ENCODE peak calls at places on chromosomes 4 and X, in ten cellular contexts. One of them, this sample, is unnamed.
A peak's percentile ranks its signal among the peaks of the same experiment; 100 is the strongest.

GRCh38 chr4:5232549-5232948 is 181.3 kb downstream of the STK32B start:
- DNase-seq in upper lobe of right lung: no peak
- DNase-seq in mucosa of descending colon: no peak
- DNase-seq in lower lobe of right lung: no peak
- DNase-seq in CD8-positive, alpha-beta T cell: no peak
- DNase-seq in GM12878: no peak
- DNase-seq in dorsolateral prefrontal cortex: no peak
- DNase-seq in endodermal cell: no peak
- DNase-seq in HL-60: no peak
- DNase-seq in vagina: no peak
- DNase-seq in this sample: no peak

GRCh38 chrX:101462892-101463291 is 22.4 kb upstream of the ARMCX4 start:
- DNase-seq in upper lobe of right lung: no peak
- DNase-seq in mucosa of descending colon: no peak
- DNase-seq in lower lobe of right lung: no peak
- DNase-seq in CD8-positive, alpha-beta T cell: no peak
- DNase-seq in GM12878: no peak
- DNase-seq in dorsolateral prefrontal cortex: no peak
- DNase-seq in endodermal cell: no peak
- DNase-seq in HL-60: peak; percentile 5
- DNase-seq in vagina: no peak
- DNase-seq in this sample: no peak

GRCh38 chr4:54229631-54230478 is 762 bp downstream of the PDGFRA start:
- DNase-seq in upper lobe of right lung: no peak
- DNase-seq in mucosa of descending colon: peak; percentile 40
- DNase-seq in lower lobe of right lung: peak; percentile 46
- DNase-seq in CD8-positive, alpha-beta T cell: no peak
- DNase-seq in GM12878: no peak
- DNase-seq in dorsolateral prefrontal cortex: no peak
- DNase-seq in endodermal cell: peak; percentile 81
- DNase-seq in HL-60: no peak
- DNase-seq in vagina: peak; percentile 79
- DNase-seq in this sample: no peak

GRCh38 chr4:57966987-57967760 is 857.0 kb upstream of the IGFBP7 start:
- DNase-seq in upper lobe of right lung: no peak
- DNase-seq in mucosa of descending colon: peak; percentile 31
- DNase-seq in lower lobe of right lung: no peak
- DNase-seq in CD8-positive, alpha-beta T cell: no peak
- DNase-seq in GM12878: no peak
- DNase-seq in dorsolateral prefrontal cortex: no peak
- DNase-seq in endodermal cell: no peak
- DNase-seq in HL-60: no peak
- DNase-seq in vagina: no peak
- DNase-seq in this sample: no peak

GRCh38 chr4:138235419-138235952 is 6.7 kb downstream of the SLC7A11 start:
- DNase-seq in upper lobe of right lung: no peak
- DNase-seq in mucosa of descending colon: no peak
- DNase-seq in lower lobe of right lung: no peak
- DNase-seq in CD8-positive, alpha-beta T cell: no peak
- DNase-seq in GM12878: no peak
- DNase-seq in dorsolateral prefrontal cortex: no peak
- DNase-seq in endodermal cell: no peak
- DNase-seq in HL-60: no peak
- DNase-seq in vagina: no peak
- DNase-seq in this sample: peak; percentile 53

GRCh38 chr4:185117300-185117934 is 25.6 kb upstream of the SLC25A4 start:
- DNase-seq in upper lobe of right lung: no peak
- DNase-seq in mucosa of descending colon: no peak
- DNase-seq in lower lobe of right lung: no peak
- DNase-seq in CD8-positive, alpha-beta T cell: no peak
- DNase-seq in GM12878: no peak
- DNase-seq in dorsolateral prefrontal cortex: no peak
- DNase-seq in endodermal cell: peak; percentile 59
- DNase-seq in HL-60: no peak
- DNase-seq in vagina: no peak
- DNase-seq in this sample: no peak

GRCh38 chr4:107035711-107036601 is at the start of gene DKK2:
- DNase-seq in upper lobe of right lung: peak; percentile 60
- DNase-seq in mucosa of descending colon: peak; percentile 41
- DNase-seq in lower lobe of right lung: peak; percentile 46
- DNase-seq in CD8-positive, alpha-beta T cell: no peak
- DNase-seq in GM12878: no peak
- DNase-seq in dorsolateral prefrontal cortex: peak; percentile 34
- DNase-seq in endodermal cell: peak; percentile 67
- DNase-seq in HL-60: peak; percentile 50
- DNase-seq in vagina: no peak
- DNase-seq in this sample: no peak

GRCh38 chr4:189502841-189503240 is 437.8 kb upstream of the FRG1 start:
- DNase-seq in upper lobe of right lung: no peak
- DNase-seq in mucosa of descending colon: no peak
- DNase-seq in lower lobe of right lung: no peak
- DNase-seq in CD8-positive, alpha-beta T cell: no peak
- DNase-seq in GM12878: no peak
- DNase-seq in dorsolateral prefrontal cortex: no peak
- DNase-seq in endodermal cell: no peak
- DNase-seq in HL-60: no peak
- DNase-seq in vagina: no peak
- DNase-seq in this sample: no peak

GRCh38 chr4:157713342-157713741 is 459.5 kb downstream of the GASK1B start:
- DNase-seq in upper lobe of right lung: no peak
- DNase-seq in mucosa of descending colon: no peak
- DNase-seq in lower lobe of right lung: no peak
- DNase-seq in CD8-positive, alpha-beta T cell: no peak
- DNase-seq in GM12878: no peak
- DNase-seq in dorsolateral prefrontal cortex: no peak
- DNase-seq in endodermal cell: no peak
- DNase-seq in HL-60: no peak
- DNase-seq in vagina: no peak
- DNase-seq in this sample: no peak

GRCh38 chr4:177052211-177052725 is 257.4 kb upstream of the NEIL3 start:
- DNase-seq in upper lobe of right lung: no peak
- DNase-seq in mucosa of descending colon: no peak
- DNase-seq in lower lobe of right lung: no peak
- DNase-seq in CD8-positive, alpha-beta T cell: no peak
- DNase-seq in GM12878: no peak
- DNase-seq in dorsolateral prefrontal cortex: no peak
- DNase-seq in endodermal cell: no peak
- DNase-seq in HL-60: no peak
- DNase-seq in vagina: no peak
- DNase-seq in this sample: no peak

GRCh38 chr4:2258091-2259035 is 3.5 kb downstream of the MXD4 start:
- DNase-seq in upper lobe of right lung: peak; percentile 59
- DNase-seq in mucosa of descending colon: peak; percentile 52
- DNase-seq in lower lobe of right lung: peak; percentile 43
- DNase-seq in CD8-positive, alpha-beta T cell: peak; percentile 0
- DNase-seq in GM12878: no peak
- DNase-seq in dorsolateral prefrontal cortex: no peak
- DNase-seq in endodermal cell: peak; percentile 39
- DNase-seq in HL-60: no peak
- DNase-seq in vagina: peak; percentile 86
- DNase-seq in this sample: no peak

GRCh38 chrX:30005821-30006220 is 209.5 kb upstream of the MAGEB2 start:
- DNase-seq in upper lobe of right lung: no peak
- DNase-seq in mucosa of descending colon: no peak
- DNase-seq in lower lobe of right lung: no peak
- DNase-seq in CD8-positive, alpha-beta T cell: no peak
- DNase-seq in GM12878: no peak
- DNase-seq in dorsolateral prefrontal cortex: no peak
- DNase-seq in endodermal cell: no peak
- DNase-seq in HL-60: no peak
- DNase-seq in vagina: no peak
- DNase-seq in this sample: no peak

GRCh38 chr4:127916512-127916911 is 35.8 kb downstream of the PLK4 start:
- DNase-seq in upper lobe of right lung: no peak
- DNase-seq in mucosa of descending colon: no peak
- DNase-seq in lower lobe of right lung: no peak
- DNase-seq in CD8-positive, alpha-beta T cell: no peak
- DNase-seq in GM12878: no peak
- DNase-seq in dorsolateral prefrontal cortex: no peak
- DNase-seq in endodermal cell: no peak
- DNase-seq in HL-60: no peak
- DNase-seq in vagina: no peak
- DNase-seq in this sample: no peak

GRCh38 chrX:40157228-40158035 is 59.7 kb upstream of the BCOR start:
- DNase-seq in upper lobe of right lung: no peak
- DNase-seq in mucosa of descending colon: no peak
- DNase-seq in lower lobe of right lung: no peak
- DNase-seq in CD8-positive, alpha-beta T cell: no peak
- DNase-seq in GM12878: no peak
- DNase-seq in dorsolateral prefrontal cortex: no peak
- DNase-seq in endodermal cell: peak; percentile 82
- DNase-seq in HL-60: no peak
- DNase-seq in vagina: no peak
- DNase-seq in this sample: no peak

GRCh38 chrX:15158736-15159406 is 111.0 kb downstream of the ASB9 start:
- DNase-seq in upper lobe of right lung: no peak
- DNase-seq in mucosa of descending colon: no peak
- DNase-seq in lower lobe of right lung: no peak
- DNase-seq in CD8-positive, alpha-beta T cell: no peak
- DNase-seq in GM12878: peak; percentile 33
- DNase-seq in dorsolateral prefrontal cortex: no peak
- DNase-seq in endodermal cell: no peak
- DNase-seq in HL-60: no peak
- DNase-seq in vagina: no peak
- DNase-seq in this sample: no peak

DNA sequence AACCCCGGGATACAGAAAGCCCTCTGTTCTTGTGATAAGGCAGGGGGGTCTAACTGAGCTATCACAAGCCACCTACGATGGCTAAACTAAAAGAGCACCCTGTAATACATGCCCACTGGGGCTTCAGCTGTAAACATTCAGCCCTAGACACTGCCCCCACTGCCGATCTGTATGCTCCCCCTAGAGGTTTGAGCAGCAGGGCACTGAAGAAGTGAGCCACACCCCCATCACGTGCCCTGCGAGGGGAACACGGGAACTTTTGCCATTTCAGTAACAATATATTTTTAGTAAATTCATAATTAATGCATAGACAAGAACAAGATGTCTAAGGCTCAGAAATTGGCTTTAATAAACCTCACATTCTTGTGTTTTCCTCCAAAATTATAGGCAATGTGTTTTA is 235.2 kb upstream of the SFRP2 start:
- DNase-seq in upper lobe of right lung: no peak
- DNase-seq in mucosa of descending colon: no peak
- DNase-seq in lower lobe of right lung: no peak
- DNase-seq in CD8-positive, alpha-beta T cell: no peak
- DNase-seq in GM12878: no peak
- DNase-seq in dorsolateral prefrontal cortex: no peak
- DNase-seq in endodermal cell: peak; percentile 63
- DNase-seq in HL-60: no peak
- DNase-seq in vagina: no peak
- DNase-seq in this sample: no peak
- TF ChIP-seq CTCF in upper lobe of right lung: no peak
- TF ChIP-seq CTCF in mucosa of descending colon: no peak
- TF ChIP-seq CTCF in lower lobe of right lung: no peak
- TF ChIP-seq CTCF in CD8-positive, alpha-beta T cell: no peak
- TF ChIP-seq CTCF in GM12878: no peak
- TF ChIP-seq CTCF in dorsolateral prefrontal cortex: no peak
- TF ChIP-seq CTCF in endodermal cell: peak; percentile 69
- TF ChIP-seq CTCF in HL-60: no peak
- TF ChIP-seq CTCF in vagina: peak; percentile 14
- TF ChIP-seq CTCF in this sample: peak; percentile 26

GRCh38 chr4:26860922-26861433 is 337 bp downstream of the STIM2 start:
- DNase-seq in upper lobe of right lung: peak; percentile 83
- DNase-seq in mucosa of descending colon: peak; percentile 79
- DNase-seq in lower lobe of right lung: peak; percentile 78
- DNase-seq in CD8-positive, alpha-beta T cell: peak; percentile 24
- DNase-seq in GM12878: no peak
- DNase-seq in dorsolateral prefrontal cortex: peak; percentile 40
- DNase-seq in endodermal cell: peak; percentile 81
- DNase-seq in HL-60: peak; percentile 49
- DNase-seq in vagina: no peak
- DNase-seq in this sample: no peak

GRCh38 chr4:26862381-26862915 is 1.8 kb downstream of the STIM2 start:
- DNase-seq in upper lobe of right lung: no peak
- DNase-seq in mucosa of descending colon: no peak
- DNase-seq in lower lobe of right lung: no peak
- DNase-seq in CD8-positive, alpha-beta T cell: no peak
- DNase-seq in GM12878: no peak
- DNase-seq in dorsolateral prefrontal cortex: no peak
- DNase-seq in endodermal cell: no peak
- DNase-seq in HL-60: no peak
- DNase-seq in vagina: no peak
- DNase-seq in this sample: no peak

GRCh38 chr4:26861434-26862186 is 969 bp downstream of the STIM2 start:
- DNase-seq in upper lobe of right lung: peak; percentile 90
- DNase-seq in mucosa of descending colon: peak; percentile 89
- DNase-seq in lower lobe of right lung: peak; percentile 86
- DNase-seq in CD8-positive, alpha-beta T cell: peak; percentile 43
- DNase-seq in GM12878: no peak
- DNase-seq in dorsolateral prefrontal cortex: peak; percentile 61
- DNase-seq in endodermal cell: peak; percentile 85
- DNase-seq in HL-60: peak; percentile 64
- DNase-seq in vagina: no peak
- DNase-seq in this sample: no peak

GRCh38 chr4:26864904-26865303 is 4.3 kb downstream of the STIM2 start:
- DNase-seq in upper lobe of right lung: no peak
- DNase-seq in mucosa of descending colon: no peak
- DNase-seq in lower lobe of right lung: no peak
- DNase-seq in CD8-positive, alpha-beta T cell: no peak
- DNase-seq in GM12878: no peak
- DNase-seq in dorsolateral prefrontal cortex: no peak
- DNase-seq in endodermal cell: no peak
- DNase-seq in HL-60: no peak
- DNase-seq in vagina: no peak
- DNase-seq in this sample: no peak

GRCh38 chr4:26863512-26863911 is 2.9 kb downstream of the STIM2 start:
- DNase-seq in upper lobe of right lung: no peak
- DNase-seq in mucosa of descending colon: no peak
- DNase-seq in lower lobe of right lung: no peak
- DNase-seq in CD8-positive, alpha-beta T cell: no peak
- DNase-seq in GM12878: no peak
- DNase-seq in dorsolateral prefrontal cortex: no peak
- DNase-seq in endodermal cell: no peak
- DNase-seq in HL-60: no peak
- DNase-seq in vagina: no peak
- DNase-seq in this sample: no peak
- H3K4me3 ChIP-seq in upper lobe of right lung: peak overlapping the region; percentile 83
- H3K4me3 ChIP-seq in mucosa of descending colon: no peak overlapping the region
- H3K4me3 ChIP-seq in lower lobe of right lung: peak overlapping the region; percentile 79
- H3K4me3 ChIP-seq in CD8-positive, alpha-beta T cell: no peak overlapping the region
- H3K4me3 ChIP-seq in GM12878: peak overlapping the region; percentile 55
- H3K4me3 ChIP-seq in dorsolateral prefrontal cortex: peak overlapping the region; percentile 70
- H3K4me3 ChIP-seq in endodermal cell: no peak overlapping the region
- H3K4me3 ChIP-seq in HL-60: no peak overlapping the region
- H3K4me3 ChIP-seq in vagina: no peak overlapping the region
- H3K4me3 ChIP-seq in this sample: no peak overlapping the region

GRCh38 chr4:3438847-3439180 is 3.0 kb upstream of the HGFAC start:
- DNase-seq in upper lobe of right lung: no peak
- DNase-seq in mucosa of descending colon: no peak
- DNase-seq in lower lobe of right lung: no peak
- DNase-seq in CD8-positive, alpha-beta T cell: no peak
- DNase-seq in GM12878: no peak
- DNase-seq in dorsolateral prefrontal cortex: no peak
- DNase-seq in endodermal cell: no peak
- DNase-seq in HL-60: no peak
- DNase-seq in vagina: no peak
- DNase-seq in this sample: no peak
- TF ChIP-seq CTCF in upper lobe of right lung: no peak
- TF ChIP-seq CTCF in mucosa of descending colon: no peak
- TF ChIP-seq CTCF in lower lobe of right lung: no peak
- TF ChIP-seq CTCF in CD8-positive, alpha-beta T cell: no peak
- TF ChIP-seq CTCF in GM12878: no peak
- TF ChIP-seq CTCF in dorsolateral prefrontal cortex: no peak
- TF ChIP-seq CTCF in endodermal cell: no peak
- TF ChIP-seq CTCF in HL-60: no peak
- TF ChIP-seq CTCF in vagina: no peak
- TF ChIP-seq CTCF in this sample: no peak

GRCh38 chr4:16270654-16271328 is 44.5 kb upstream of the TAPT1 start:
- DNase-seq in upper lobe of right lung: no peak
- DNase-seq in mucosa of descending colon: no peak
- DNase-seq in lower lobe of right lung: no peak
- DNase-seq in CD8-positive, alpha-beta T cell: no peak
- DNase-seq in GM12878: no peak
- DNase-seq in dorsolateral prefrontal cortex: no peak
- DNase-seq in endodermal cell: peak; percentile 75
- DNase-seq in HL-60: peak; percentile 59
- DNase-seq in vagina: no peak
- DNase-seq in this sample: no peak
- H3K4me3 ChIP-seq in upper lobe of right lung: no peak overlapping the region
- H3K4me3 ChIP-seq in mucosa of descending colon: no peak overlapping the region
- H3K4me3 ChIP-seq in lower lobe of right lung: no peak overlapping the region
- H3K4me3 ChIP-seq in CD8-positive, alpha-beta T cell: no peak overlapping the region
- H3K4me3 ChIP-seq in GM12878: no peak overlapping the region
- H3K4me3 ChIP-seq in dorsolateral prefrontal cortex: no peak overlapping the region
- H3K4me3 ChIP-seq in endodermal cell: no peak overlapping the region
- H3K4me3 ChIP-seq in HL-60: no peak overlapping the region
- H3K4me3 ChIP-seq in vagina: no peak overlapping the region
- H3K4me3 ChIP-seq in this sample: no peak overlapping the region

This sample was measured in astrocyte of the cerebellum.